ENCODE peak calls at places on chromosome 21, in six cellular contexts. F is GM12878, C is K562, O is GM12891, I is H1, Q is HepG2. W is an unnamed sample.

GRCh38 chr21:42652527-42653491 is 612 bp upstream of the PDE9A start:
- DNase-seq in F (no peak), C (peak), O (no peak), I (no peak), Q (peak), W (no peak)

GRCh38 chr21:41511858-41512257 is 3.9 kb upstream of the TMPRSS2 start:
- DNase-seq in F (no peak), C (no peak), O (no peak), I (no peak), Q (no peak), W (no peak)

GRCh38 chr21:14757533-14758327 is 211.6 kb upstream of the SAMSN1 start:
- DNase-seq in F (no peak), C (no peak), O (no peak), I (no peak), Q (no peak), W (no peak)

GRCh38 chr21:21831036-21831435 is 832.8 kb downstream of the NCAM2 start:
- DNase-seq in F (no peak), C (no peak), O (no peak), I (no peak), Q (no peak), W (no peak)

GRCh38 chr21:32190491-32191144 is 88.2 kb downstream of the MIS18A start:
- DNase-seq in F (peak), C (no peak), O (no peak), I (no peak), Q (no peak), W (no peak)

GRCh38 chr21:41830764-41831452 is 48.2 kb downstream of the PRDM15 start:
- DNase-seq in F (no peak), C (no peak), O (no peak), I (no peak), Q (no peak), W (no peak)

GRCh38 chr21:45054927-45055612 is 19.3 kb upstream of the ADARB1 start:
- DNase-seq in F (no peak), C (no peak), O (no peak), I (no peak), Q (no peak), W (no peak)

GRCh38 chr21:41766883-41767605 is at the start of gene RIPK4:
- DNase-seq in F (peak), C (no peak), O (peak), I (peak), Q (peak), W (no peak)

GRCh38 chr21:43845386-43845785 is 19.6 kb upstream of the AGPAT3 start:
- DNase-seq in F (no peak), C (no peak), O (no peak), I (no peak), Q (no peak), W (no peak)

GRCh38 chr21:32578107-32578691 is 7.1 kb downstream of the TCP10L start:
- DNase-seq in F (no peak), C (peak), O (no peak), I (peak), Q (no peak), W (no peak)

GRCh38 chr21:26177741-26178452 is 7.3 kb upstream of the APP start:
- DNase-seq in F (no peak), C (no peak), O (no peak), I (no peak), Q (no peak), W (no peak)

GRCh38 chr21:33403786-33404571 is 766 bp downstream of the IFNGR2 start:
- DNase-seq in F (no peak), C (peak), O (peak), I (no peak), Q (peak), W (peak)

GRCh38 chr21:43613755-43614638 is 45.3 kb downstream of the HSF2BP start:
- DNase-seq in F (peak), C (peak), O (peak), I (no peak), Q (no peak), W (peak)

GRCh38 chr21:31606081-31606874 is 53.2 kb upstream of the SOD1 start:
- DNase-seq in F (no peak), C (no peak), O (no peak), I (no peak), Q (no peak), W (no peak)

GRCh38 chr21:15809065-15809464 is 79.3 kb downstream of the USP25 start:
- DNase-seq in F (no peak), C (no peak), O (no peak), I (no peak), Q (no peak), W (no peak)

GRCh38 chr21:33115586-33116541 is 45.9 kb downstream of the OLIG1 start:
- DNase-seq in F (no peak), C (no peak), O (no peak), I (no peak), Q (no peak), W (no peak)

GRCh38 chr21:44378646-44379581 is 25.5 kb downstream of the TRPM2 start:
- DNase-seq in F (no peak), C (no peak), O (no peak), I (no peak), Q (no peak), W (no peak)

GRCh38 chr21:14114251-14114650 is 96.5 kb downstream of the LIPI start:
- DNase-seq in F (no peak), C (no peak), O (no peak), I (no peak), Q (no peak), W (no peak)

GRCh38 chr21:44657635-44658183 is at the start of gene KRTAP12-3:
- DNase-seq in F (no peak), C (no peak), O (no peak), I (no peak), Q (no peak), W (no peak)

GRCh38 chr21:33024278-33025103 is 1.2 kb upstream of the OLIG2 start:
- DNase-seq in F (no peak), C (no peak), O (no peak), I (no peak), Q (no peak), W (no peak)

GRCh38 chr21:44454747-44455523 is at the start of gene LRRC3:
- DNase-seq in F (peak), C (peak), O (peak), I (peak), Q (peak), W (peak)

GRCh38 chr21:14762734-14763694 is 216.9 kb upstream of the SAMSN1 start:
- DNase-seq in F (peak), C (peak), O (peak), I (no peak), Q (no peak), W (no peak)

GRCh38 chr21:41875086-41875485 is 4.1 kb downstream of the PRDM15 start:
- DNase-seq in F (no peak), C (no peak), O (no peak), I (no peak), Q (no peak), W (no peak)

GRCh38 chr21:37914211-37914900 is 1.9 kb downstream of the KCNJ6 start:
- DNase-seq in F (no peak), C (peak), O (no peak), I (no peak), Q (no peak), W (no peak)

GRCh38 chr21:16205527-16205926 is 475.7 kb downstream of the USP25 start:
- DNase-seq in F (no peak), C (no peak), O (no peak), I (no peak), Q (no peak), W (no peak)

GRCh38 chr21:42733037-42733632 is 79.7 kb downstream of the PDE9A start:
- DNase-seq in F (no peak), C (no peak), O (no peak), I (no peak), Q (peak), W (no peak)

GRCh38 chr21:29578306-29578705 is 279.6 kb downstream of the BACH1 start:
- DNase-seq in F (no peak), C (no peak), O (no peak), I (no peak), Q (no peak), W (no peak)

GRCh38 chr21:25506887-25507286 is 100.4 kb downstream of the MRPL39 start:
- DNase-seq in F (no peak), C (no peak), O (no peak), I (no peak), Q (no peak), W (no peak)

GRCh38 chr21:25420831-25421230 is 186.4 kb downstream of the MRPL39 start:
- DNase-seq in F (no peak), C (no peak), O (no peak), I (no peak), Q (no peak), W (no peak)

GRCh38 chr21:44927587-44928461 is 7.1 kb upstream of the ITGB2 start:
- DNase-seq in F (peak), C (peak), O (no peak), I (no peak), Q (peak), W (no peak)

GRCh38 chr21:17679002-17679600 is 66.4 kb upstream of the BTG3 start:
- DNase-seq in F (peak), C (peak), O (peak), I (no peak), Q (peak), W (peak)

GRCh38 chr21:17674106-17674505 is 61.4 kb upstream of the BTG3 start:
- DNase-seq in F (no peak), C (no peak), O (no peak), I (no peak), Q (no peak), W (no peak)

GRCh38 chr21:31416465-31416864 is 72.4 kb upstream of the TIAM1 start:
- DNase-seq in F (no peak), C (no peak), O (no peak), I (no peak), Q (no peak), W (no peak)

GRCh38 chr21:17729455-17729854 is 89.7 kb downstream of the C21orf91 start:
- DNase-seq in F (no peak), C (no peak), O (no peak), I (no peak), Q (no peak), W (no peak)

GRCh38 chr21:36860736-36861594 is 105.5 kb downstream of the HLCS start:
- DNase-seq in F (no peak), C (peak), O (no peak), I (no peak), Q (peak), W (no peak)
- TF ChIP-seq POLR2AphosphoS5 in F (no peak), C (no peak), O (no peak), I (no peak), Q (no peak), W (no peak)

DNA sequence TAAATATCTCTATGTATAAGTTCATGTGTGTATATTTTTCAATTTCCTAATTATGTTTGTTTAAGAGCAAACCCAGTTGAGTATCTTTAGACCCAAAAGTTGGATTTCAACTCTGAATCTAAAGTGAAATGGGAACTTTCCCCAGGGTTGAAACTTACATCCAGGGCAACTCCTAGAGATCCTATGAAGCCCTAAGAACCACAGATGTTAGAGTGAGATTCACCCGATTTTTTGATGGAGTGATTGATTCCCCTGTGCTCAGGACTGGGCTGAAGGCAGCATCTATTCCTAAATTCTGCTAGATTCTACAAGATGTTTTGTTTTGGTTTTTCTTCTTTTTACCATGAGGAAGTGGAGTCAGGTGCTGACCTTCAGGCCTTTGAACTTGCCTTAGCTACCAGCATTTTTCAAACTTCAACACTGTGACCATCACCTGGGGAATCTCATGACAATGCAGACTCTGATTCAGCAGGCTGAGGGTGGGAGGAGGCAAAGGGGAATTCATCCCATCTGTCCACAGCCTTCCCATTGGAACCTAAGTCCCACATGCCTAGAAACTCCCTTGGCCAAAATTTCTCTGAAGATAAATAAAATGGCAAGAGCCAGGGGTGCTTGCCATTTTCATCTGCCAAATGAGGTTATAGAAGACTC is 145.5 kb downstream of the ETS2 start:
- DNase-seq in F (no peak), C (no peak), O (no peak), I (no peak), Q (no peak), W (no peak)
- TF ChIP-seq TAF1 in F (no peak), C (no peak), O (no peak), I (no peak), Q (no peak), W (no peak)

DNA sequence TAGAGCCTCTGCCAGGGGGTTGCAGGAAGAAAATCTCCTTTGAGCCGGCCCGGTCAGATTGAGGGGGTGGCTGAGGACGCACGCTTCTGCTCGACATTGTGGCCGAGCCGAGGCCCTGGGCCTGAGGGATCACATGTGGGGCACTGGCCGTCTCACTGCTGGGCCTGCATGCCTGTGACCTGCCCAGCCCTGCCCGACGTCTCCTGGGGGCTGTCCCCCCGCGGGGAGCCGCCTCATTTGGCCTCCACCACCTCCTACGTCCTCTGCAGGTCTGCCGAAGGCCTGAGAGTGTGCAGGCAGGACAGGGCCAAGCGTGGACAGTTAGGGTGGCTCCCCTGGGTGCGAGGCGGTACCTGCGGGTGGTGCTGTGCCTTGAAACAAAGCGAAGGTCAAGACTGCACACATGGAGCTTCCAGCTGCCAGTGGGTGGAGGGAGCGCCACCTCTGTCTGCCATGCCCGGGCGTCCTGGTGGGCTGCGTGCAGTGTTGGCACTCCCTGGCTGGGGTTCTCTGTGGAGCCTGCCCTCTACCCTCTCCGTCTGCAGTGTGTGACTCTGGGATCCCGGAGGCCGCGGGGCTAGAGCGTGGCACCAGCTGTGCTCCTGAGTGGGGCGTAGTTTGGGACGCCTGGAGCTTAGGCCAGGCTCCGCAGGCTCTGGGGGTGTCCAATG is 51.7 kb downstream of the PCNT start:
- DNase-seq in F (no peak), C (no peak), O (no peak), I (no peak), Q (no peak), W (no peak)
- TF ChIP-seq POLR2A in F (no peak), C (no peak), O (no peak), I (no peak), Q (no peak), W (no peak)

GRCh38 chr21:34545079-34545884 is 33.3 kb upstream of the KCNE1 start:
- DNase-seq in F (peak), C (no peak), O (peak), I (no peak), Q (peak), W (peak)
- TF ChIP-seq POLR2AphosphoS5 in F (peak), C (no peak), O (no peak), I (no peak), Q (no peak), W (peak)

GRCh38 chr21:27526451-27526850 is 559.6 kb upstream of the ADAMTS5 start:
- DNase-seq in F (no peak), C (no peak), O (no peak), I (no peak), Q (no peak), W (no peak)
- TF ChIP-seq TAF1 in F (no peak), C (no peak), O (no peak), I (no peak), Q (no peak), W (no peak)

W was measured in GM12892.